ENCODE peak calls at places on chromosomes 13 and 19, in six cellular contexts. M, K, G, H, Z and Y are unnamed samples.

GRCh38 chr19:51333836-51334460 is 8.0 kb downstream of the VSIG10L start:
- DNase-seq in M (no peak), K (no peak), G (no peak), H (no peak), Z (no peak), Y (no peak)

GRCh38 chr19:1942934-1943555 is 2.1 kb downstream of the CSNK1G2 start:
- DNase-seq in M (no peak), K (no peak), G (no peak), H (no peak), Z (no peak), Y (no peak)

GRCh38 chr19:45774765-45775164 is 5.7 kb upstream of the SIX5 start:
- DNase-seq in M (no peak), K (no peak), G (no peak), H (no peak), Z (no peak), Y (no peak)

GRCh38 chr13:32087955-32088747 is 56.6 kb downstream of the FRY start:
- DNase-seq in M (no peak), K (no peak), G (no peak), H (no peak), Z (peak), Y (no peak)

GRCh38 chr13:74201530-74201929 is 67.3 kb upstream of the KLF12 start:
- DNase-seq in M (no peak), K (no peak), G (no peak), H (peak), Z (no peak), Y (no peak)

GRCh38 chr19:50488795-50489194 is 12.1 kb upstream of the GARIN5A start:
- DNase-seq in M (no peak), K (no peak), G (no peak), H (no peak), Z (no peak), Y (no peak)

GRCh38 chr13:100131863-100132574 is 43.1 kb downstream of the PCCA start:
- DNase-seq in M (peak), K (no peak), G (no peak), H (peak), Z (peak), Y (no peak)

GRCh38 chr19:2616741-2617392 is 85.6 kb downstream of the GNG7 start:
- DNase-seq in M (no peak), K (peak), G (no peak), H (no peak), Z (no peak), Y (no peak)

GRCh38 chr19:38538793-38539528 is 78.8 kb downstream of the MAP4K1 start:
- DNase-seq in M (no peak), K (peak), G (no peak), H (peak), Z (no peak), Y (no peak)

GRCh38 chr19:7602240-7602934 is 6.7 kb downstream of the CAMSAP3 start:
- DNase-seq in M (no peak), K (no peak), G (no peak), H (peak), Z (no peak), Y (no peak)

GRCh38 chr19:21202865-21203494 is 61.1 kb downstream of the ZNF431 start:
- DNase-seq in M (peak), K (no peak), G (no peak), H (peak), Z (peak), Y (peak)

GRCh38 chr19:2867025-2867991 is at the start of gene ZNF556:
- DNase-seq in M (peak), K (no peak), G (peak), H (no peak), Z (no peak), Y (no peak)

GRCh38 chr19:37936166-37936565 is 29.2 kb downstream of the SIPA1L3 start:
- DNase-seq in M (no peak), K (no peak), G (no peak), H (no peak), Z (no peak), Y (no peak)

GRCh38 chr19:37999309-38000213 is 92.6 kb downstream of the SIPA1L3 start:
- DNase-seq in M (peak), K (no peak), G (peak), H (peak), Z (peak), Y (no peak)

GRCh38 chr19:35118268-35119026 is 2.8 kb downstream of the FXYD3 start:
- DNase-seq in M (no peak), K (no peak), G (no peak), H (no peak), Z (no peak), Y (no peak)

GRCh38 chr13:79548886-79549285 is 67.9 kb downstream of the NDFIP2 start:
- DNase-seq in M (no peak), K (no peak), G (no peak), H (peak), Z (peak), Y (no peak)

GRCh38 chr13:111627596-111627995 is 307.2 kb downstream of the TEX29 start:
- DNase-seq in M (no peak), K (no peak), G (no peak), H (no peak), Z (no peak), Y (no peak)

GRCh38 chr13:22040810-22041364 is 370.0 kb downstream of the FGF9 start:
- DNase-seq in M (no peak), K (no peak), G (no peak), H (no peak), Z (no peak), Y (no peak)

GRCh38 chr13:22062478-22063205 is 391.8 kb downstream of the FGF9 start:
- DNase-seq in M (peak), K (no peak), G (no peak), H (peak), Z (peak), Y (no peak)

GRCh38 chr13:81480634-81481033 is 1139.7 kb upstream of the SPRY2 start:
- DNase-seq in M (no peak), K (no peak), G (no peak), H (no peak), Z (no peak), Y (no peak)

GRCh38 chr19:39595950-39596349 is 6.4 kb upstream of the LGALS13 start:
- DNase-seq in M (no peak), K (no peak), G (no peak), H (no peak), Z (no peak), Y (no peak)

GRCh38 chr13:23427342-23428182 is 5.9 kb downstream of the SACS start:
- DNase-seq in M (peak), K (no peak), G (no peak), H (peak), Z (peak), Y (no peak)

GRCh38 chr19:43667524-43668405 is 2.2 kb downstream of the PLAUR start:
- DNase-seq in M (no peak), K (no peak), G (no peak), H (no peak), Z (peak), Y (no peak)

GRCh38 chr13:32472194-32472621 is 44.3 kb upstream of the N4BP2L1 start:
- DNase-seq in M (no peak), K (no peak), G (no peak), H (peak), Z (no peak), Y (no peak)

GRCh38 chr13:25846227-25846984 is 205.4 kb downstream of the SHISA2 start:
- DNase-seq in M (no peak), K (no peak), G (no peak), H (no peak), Z (no peak), Y (no peak)

GRCh38 chr13:110575322-110576069 is 14.0 kb upstream of the RAB20 start:
- DNase-seq in M (peak), K (no peak), G (no peak), H (peak), Z (peak), Y (peak)

GRCh38 chr13:59459972-59460371 is 703.8 kb downstream of the DIAPH3 start:
- DNase-seq in M (no peak), K (no peak), G (no peak), H (no peak), Z (peak), Y (no peak)